ENCODE peak calls at places on chromosomes 2 and 18, in six cellular contexts. I is IMR-90; S is aorta; D is psoas muscle; M is hepatocyte; O is CD4-positive, CD25-positive, alpha-beta regulatory T cell. H is an unnamed sample.
A peak's percentile ranks its signal among the peaks of the same experiment; 100 is the strongest.

GRCh38 chr18:64668563-64668962 is 519.7 kb upstream of the LINC00305 start:
- DNase-seq in I (no peak), S (no peak), D (no peak), M (no peak), O (no peak), H (no peak)

GRCh38 chr2:5121677-5122076 is 570.5 kb upstream of the SOX11 start:
- DNase-seq in I (no peak), S (no peak), D (no peak), M (peak; percentile 52), O (no peak), H (no peak)

GRCh38 chr2:219002395-219003266 is 9.4 kb upstream of the CRYBA2 start:
- DNase-seq in I (no peak), S (no peak), D (peak; percentile 41), M (peak; percentile 89), O (peak; percentile 31), H (no peak)

GRCh38 chr2:73992036-73992435 is 7.3 kb downstream of the TET3 start:
- DNase-seq in I (no peak), S (no peak), D (no peak), M (no peak), O (no peak), H (no peak)

GRCh38 chr2:1621041-1621440 is 123.3 kb downstream of the PXDN start:
- DNase-seq in I (no peak), S (no peak), D (no peak), M (no peak), O (no peak), H (no peak)

GRCh38 chr2:233353769-233354499 is at the start of gene DGKD:
- DNase-seq in I (no peak), S (peak; percentile 90), D (peak; percentile 71), M (peak; percentile 86), O (peak; percentile 61), H (no peak)

GRCh38 chr2:70354264-70354949 is 52.5 kb upstream of the FAM136A start:
- DNase-seq in I (peak; percentile 16), S (no peak), D (no peak), M (no peak), O (no peak), H (no peak)

GRCh38 chr2:219475697-219476604 is 22.7 kb upstream of the GMPPA start:
- DNase-seq in I (peak; percentile 45), S (peak; percentile 92), D (peak; percentile 66), M (peak; percentile 88), O (peak; percentile 47), H (no peak)

GRCh38 chr2:69509011-69509749 is 71.9 kb upstream of the NFU1 start:
- DNase-seq in I (peak; percentile 32), S (no peak), D (no peak), M (no peak), O (no peak), H (no peak)

GRCh38 chr2:181904022-181904632 is 12.6 kb downstream of the ITPRID2 start:
- DNase-seq in I (peak; percentile 50), S (no peak), D (no peak), M (peak; percentile 45), O (peak; percentile 65), H (no peak)

GRCh38 chr2:241564596-241565411 is 6.3 kb downstream of the BOK start:
- DNase-seq in I (no peak), S (peak; percentile 73), D (no peak), M (peak; percentile 71), O (no peak), H (no peak)

GRCh38 chr2:25342372-25343186 is 854 bp upstream of the DNMT3A start:
- DNase-seq in I (peak; percentile 82), S (peak; percentile 94), D (peak; percentile 88), M (peak; percentile 96), O (peak; percentile 84), H (no peak)

GRCh38 chr2:191951832-191952231 is 104.9 kb upstream of the CAVIN2 start:
- DNase-seq in I (no peak), S (no peak), D (no peak), M (no peak), O (no peak), H (no peak)

GRCh38 chr18:12694032-12694431 is 8.5 kb downstream of the CEP76 start:
- DNase-seq in I (no peak), S (no peak), D (no peak), M (no peak), O (no peak), H (no peak)

GRCh38 chr18:36264283-36264682 is 33.2 kb upstream of the FHOD3 start:
- DNase-seq in I (no peak), S (no peak), D (no peak), M (no peak), O (no peak), H (no peak)

GRCh38 chr18:63528863-63529492 is 13.2 kb upstream of the SERPINB12 start:
- DNase-seq in I (no peak), S (no peak), D (no peak), M (no peak), O (no peak), H (no peak)

GRCh38 chr2:161373939-161374338 is 42.2 kb upstream of the TBR1 start:
- DNase-seq in I (peak; percentile 34), S (no peak), D (no peak), M (no peak), O (no peak), H (peak; percentile 21)

GRCh38 chr2:217978536-217979150 is 24.2 kb downstream of the TNS1 start:
- DNase-seq in I (no peak), S (peak; percentile 80), D (no peak), M (peak; percentile 66), O (no peak), H (no peak)

GRCh38 chr2:206700141-206700540 is 18.1 kb downstream of the DYTN start:
- DNase-seq in I (no peak), S (no peak), D (no peak), M (no peak), O (no peak), H (no peak)

GRCh38 chr2:81084101-81084500 is 779.5 kb upstream of the LRRTM1 start:
- DNase-seq in I (no peak), S (no peak), D (no peak), M (no peak), O (no peak), H (no peak)

GRCh38 chr2:206798009-206798408 is 32.6 kb downstream of the FASTKD2 start:
- DNase-seq in I (no peak), S (no peak), D (no peak), M (no peak), O (no peak), H (no peak)

GRCh38 chr18:35949090-35949489 is 23.4 kb upstream of the RMP24 start:
- DNase-seq in I (no peak), S (no peak), D (no peak), M (no peak), O (no peak), H (no peak)

GRCh38 chr2:172672999-172673726 is 62.5 kb upstream of the RAPGEF4 start:
- DNase-seq in I (no peak), S (no peak), D (no peak), M (peak; percentile 59), O (no peak), H (no peak)

GRCh38 chr2:117639401-117639800 is 175.1 kb upstream of the DDX18 start:
- DNase-seq in I (no peak), S (no peak), D (no peak), M (no peak), O (no peak), H (no peak)

GRCh38 chr2:132550285-132550684 is 119.7 kb downstream of the LYPD1 start:
- DNase-seq in I (no peak), S (no peak), D (no peak), M (no peak), O (no peak), H (no peak)

GRCh38 chr2:56053679-56054078 is 130.1 kb upstream of the EFEMP1 start:
- DNase-seq in I (no peak), S (no peak), D (no peak), M (no peak), O (no peak), H (no peak)

GRCh38 chr2:240640939-240641338 is 15.7 kb downstream of the GPR35 start:
- DNase-seq in I (no peak), S (peak; percentile 76), D (no peak), M (peak; percentile 76), O (no peak), H (no peak)

GRCh38 chr18:36593641-36594040 is 235.2 kb downstream of the TPGS2 start:
- DNase-seq in I (no peak), S (no peak), D (no peak), M (no peak), O (no peak), H (no peak)

GRCh38 chr18:59515147-59515546 is 156.1 kb upstream of the LMAN1 start:
- DNase-seq in I (no peak), S (no peak), D (no peak), M (no peak), O (no peak), H (no peak)

DNA sequence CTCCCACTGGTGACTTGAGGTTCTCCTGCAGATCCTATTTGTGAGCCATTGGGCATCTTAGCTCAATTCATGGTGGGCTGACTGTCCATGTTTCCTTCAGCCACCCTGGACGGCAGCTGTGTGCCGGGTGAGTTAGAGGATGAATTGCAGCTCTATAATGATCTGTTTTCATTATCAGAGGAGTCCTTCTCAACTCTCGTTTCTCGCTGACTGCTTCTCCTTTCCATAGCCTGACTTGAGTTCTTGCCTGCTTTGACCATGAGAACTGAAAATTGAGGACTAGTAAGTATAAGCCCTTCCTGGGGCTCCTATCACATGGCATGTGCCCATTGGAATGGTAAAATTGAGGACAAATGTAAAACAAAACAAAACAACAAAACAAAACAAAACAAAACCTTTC is 121.8 kb downstream of the CDC42EP3 start:
- DNase-seq in I (no peak), S (no peak), D (no peak), M (no peak), O (no peak), H (no peak)
- H3K4me3 ChIP-seq in I (no peak overlapping the region), S (no peak overlapping the region), D (no peak overlapping the region), M (no peak overlapping the region), O (no peak overlapping the region), H (no peak overlapping the region)

DNA sequence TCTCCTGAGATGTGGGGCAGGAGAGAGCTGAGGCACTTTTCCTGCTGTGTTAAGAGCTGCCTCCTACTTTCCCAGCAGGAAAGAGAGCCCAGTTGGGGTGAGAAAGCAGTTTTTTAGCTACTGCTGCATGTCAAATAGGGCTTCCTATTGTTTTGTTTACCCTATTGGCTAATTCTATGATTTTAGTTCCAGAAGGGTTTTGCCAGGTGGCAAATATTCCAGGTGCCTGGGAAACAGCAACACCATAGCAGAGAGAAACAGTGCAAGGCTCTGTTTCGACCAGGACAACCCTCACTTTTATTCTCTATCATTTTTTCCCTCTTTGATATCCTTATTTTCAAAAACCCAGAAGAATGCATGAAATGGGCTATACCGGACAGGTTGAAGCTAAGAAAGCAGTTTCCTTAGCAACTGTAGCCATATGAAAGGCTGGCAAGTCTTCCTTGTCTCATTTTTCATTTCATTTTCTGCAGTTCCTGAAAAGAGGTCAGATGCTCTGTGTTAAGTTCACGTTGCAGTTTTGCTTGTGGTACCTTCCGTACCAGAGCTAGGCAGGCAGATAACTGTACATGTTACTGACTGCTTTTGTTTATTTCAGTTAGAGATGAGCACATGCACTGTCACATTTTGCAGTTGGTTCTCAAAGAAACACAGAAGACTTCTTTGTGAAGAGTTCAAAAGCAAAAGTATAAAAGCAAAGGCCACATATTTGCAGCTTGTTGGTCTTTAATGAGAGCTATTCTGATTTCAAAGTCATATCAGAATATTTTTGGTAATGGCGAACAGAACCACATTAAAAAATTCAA is 84.8 kb downstream of the AQP4 start:
- DNase-seq in I (no peak), S (no peak), D (no peak), M (no peak), O (no peak), H (no peak)
- H3K27me3 ChIP-seq in I (no peaks in the 10 kb centered on the region), S (no peaks in the 10 kb centered on the region), D (no peaks in the 10 kb centered on the region), M (peaks cover 10% of the 10 kb centered on the region), O (no peaks in the 10 kb centered on the region), H (no peaks in the 10 kb centered on the region)

GRCh38 chr2:47070920-47071824 is 83.9 kb downstream of the STPG4 start:
- DNase-seq in I (peak; percentile 91), S (peak; percentile 90), D (peak; percentile 80), M (no peak), O (peak; percentile 66), H (no peak)
- H3K4me3 ChIP-seq in I (no peak overlapping the region), S (no peak overlapping the region), D (no peak overlapping the region), M (no peak overlapping the region), O (no peak overlapping the region), H (no peak overlapping the region)

GRCh38 chr2:85770786-85771409 is 17.1 kb downstream of the ATOH8 start:
- DNase-seq in I (no peak), S (no peak), D (no peak), M (no peak), O (no peak), H (no peak)
- H3K27me3 ChIP-seq in I (no peaks in the 10 kb centered on the region), S (no peaks in the 10 kb centered on the region), D (no peaks in the 10 kb centered on the region), M (peaks cover 1% of the 10 kb centered on the region), O (peaks cover 2% of the 10 kb centered on the region), H (no peaks in the 10 kb centered on the region)